ENCODE peak calls at places on chromosomes 12 and 14, in four cellular contexts. G is MCF 10A, Q is mammary epithelial cell, I is AG04450. N is an unnamed sample.

GRCh38 chr12:109795023-109795422 is 38.2 kb downstream of the TRPV4 start:
- DNase-seq in G (peak; percentile 81), Q (peak; percentile 83), I (no peak), N (no peak)

GRCh38 chr12:29486972-29487371 is 10.5 kb downstream of the OVCH1 start:
- DNase-seq in Q (no peak), I (no peak), G (no peak), N (no peak)

GRCh38 chr12:110245278-110245868 is 35.7 kb upstream of the ATP2A2 start:
- DNase-seq in G (peak; percentile 54), I (no peak), Q (no peak), N (no peak)

GRCh38 chr12:24226745-24227350 is 277.4 kb upstream of the SOX5 start:
- DNase-seq in Q (peak; percentile 80), G (peak; percentile 91), I (peak; percentile 61), N (no peak)

GRCh38 chr12:64400041-64400440 is 4.2 kb upstream of the XPOT start:
- DNase-seq in Q (peak; percentile 53), I (peak; percentile 10), G (peak; percentile 42), N (no peak)

GRCh38 chr14:64035143-64035542 is 182.3 kb downstream of the SYNE2 start:
- DNase-seq in I (peak; percentile 24), G (no peak), Q (no peak), N (no peak)

GRCh38 chr12:33560653-33561208 is 121.1 kb upstream of the SYT10 start:
- DNase-seq in G (no peak), I (no peak), Q (no peak), N (no peak)

GRCh38 chr12:107318804-107319535 is 225.6 kb upstream of the CRY1 start:
- DNase-seq in Q (peak; percentile 65), I (no peak), G (peak; percentile 59), N (peak; percentile 52)

GRCh38 chr12:116964740-116965090 is 54.0 kb downstream of the FBXW8 start:
- DNase-seq in G (no peak), I (no peak), Q (no peak), N (no peak)

GRCh38 chr12:1781770-1782169 is 38.6 kb upstream of the LRTM2 start:
- DNase-seq in Q (no peak), G (no peak), I (peak; percentile 62), N (no peak)

GRCh38 chr14:23275412-23275811 is 10.5 kb downstream of the HOMEZ start:
- DNase-seq in I (no peak), Q (no peak), G (no peak), N (no peak)

GRCh38 chr12:47838286-47838931 is 18.7 kb upstream of the HDAC7 start:
- DNase-seq in Q (no peak), I (no peak), G (peak; percentile 54), N (peak; percentile 50)

GRCh38 chr14:24032727-24033418 is 18.9 kb upstream of the CARMIL3 start:
- DNase-seq in G (peak; percentile 91), Q (peak; percentile 91), I (no peak), N (no peak)

GRCh38 chr12:69055280-69055679 is 122.3 kb upstream of the CPM start:
- DNase-seq in G (no peak), Q (no peak), I (no peak), N (no peak)

GRCh38 chr12:69056743-69057515 is 124.0 kb upstream of the CPM start:
- DNase-seq in Q (no peak), G (peak; percentile 47), I (peak; percentile 26), N (no peak)

GRCh38 chr12:69055706-69056105 is 122.7 kb upstream of the CPM start:
- DNase-seq in G (no peak), Q (no peak), I (no peak), N (no peak)

GRCh38 chr12:69054343-69055056 is 121.5 kb upstream of the CPM start:
- DNase-seq in I (no peak), Q (no peak), G (no peak), N (no peak)

DNA sequence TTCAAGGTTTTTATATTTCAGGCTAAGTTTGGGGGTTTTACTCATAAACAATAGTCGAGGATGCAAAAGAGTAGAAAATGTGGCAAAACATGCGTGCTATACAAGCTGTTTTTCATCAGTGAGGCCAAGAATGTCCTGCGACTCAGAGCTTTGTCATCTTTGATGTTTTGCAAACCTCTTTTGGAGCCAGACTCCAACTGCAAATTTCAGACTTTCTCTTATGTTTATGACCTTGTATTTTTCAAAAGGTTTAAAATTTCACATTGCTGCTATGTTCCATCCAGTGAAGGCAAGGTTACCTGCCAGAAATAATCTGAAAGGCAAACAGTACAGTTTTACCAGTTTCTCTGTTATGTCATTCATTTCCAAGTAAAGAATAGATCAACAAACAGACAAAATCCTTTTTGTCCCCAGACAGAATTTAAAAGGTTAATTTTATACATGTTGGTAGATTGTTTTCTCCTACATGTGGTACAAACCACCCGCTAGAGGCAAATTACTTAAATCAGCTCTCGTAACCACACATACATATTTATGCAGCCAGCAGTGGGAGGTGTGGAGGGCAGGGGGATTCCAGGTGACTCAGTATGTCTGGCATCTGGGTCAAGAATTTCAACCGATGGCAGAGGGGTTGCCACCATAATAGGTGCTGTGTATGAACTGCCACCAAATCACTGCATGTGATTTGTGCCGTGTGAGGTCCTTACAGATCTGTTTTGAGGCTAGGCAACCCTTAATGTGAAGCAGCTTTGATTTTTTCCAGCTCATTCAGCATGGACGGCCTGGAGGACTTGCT is 119.8 kb upstream of the CPM start:
- DNase-seq in Q (peak; percentile 80), I (peak; percentile 44), G (peak; percentile 74), N (no peak)
- TF ChIP-seq CTCF in Q (peak; percentile 16), I (peak; percentile 14), G (no peak), N (no peak)

DNA sequence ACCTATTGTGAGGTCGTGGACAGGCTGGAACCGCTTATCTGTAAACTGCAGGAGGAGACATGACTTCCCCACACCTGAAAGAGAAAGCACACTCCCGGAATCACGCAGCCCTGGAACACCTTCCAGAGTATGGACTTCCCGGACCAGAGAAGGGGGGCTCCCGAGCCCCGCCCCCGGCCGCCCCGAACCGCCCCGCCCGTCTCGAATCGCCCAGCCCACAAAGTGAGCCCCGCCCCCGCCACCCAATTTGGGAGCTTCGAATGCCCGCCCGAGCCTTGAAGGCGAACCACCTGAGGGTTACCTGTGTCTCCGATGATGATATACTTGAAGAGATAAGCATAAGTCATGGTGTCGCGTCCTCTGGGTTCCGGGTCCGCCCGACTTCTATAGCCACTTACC is 234 bp downstream of the RAB2B start:
- DNase-seq in G (peak; percentile 86), Q (peak; percentile 87), I (no peak), N (peak; percentile 85)
- TF ChIP-seq CTCF in G (no peak), Q (no peak), I (no peak), N (no peak)

DNA sequence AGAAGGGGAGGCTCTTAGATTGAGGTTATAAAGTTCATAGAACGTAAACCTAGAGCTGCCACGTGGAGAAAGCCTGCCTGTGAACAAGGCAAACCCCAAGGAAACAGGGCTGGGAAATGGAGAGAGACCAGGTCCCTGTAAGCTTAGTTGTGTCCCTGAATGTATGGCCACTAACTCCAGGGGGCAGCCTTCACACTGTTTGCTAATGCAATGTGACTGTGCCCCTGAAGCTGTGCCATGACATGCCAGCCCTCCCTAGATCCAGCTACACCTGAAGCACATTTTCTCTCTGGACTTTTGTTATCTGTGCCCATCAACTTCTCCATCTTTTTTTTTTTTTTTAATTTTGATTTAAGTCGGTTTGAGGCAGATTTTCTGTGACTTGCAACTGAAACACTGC is 60.6 kb upstream of the TMCC3 start:
- DNase-seq in Q (peak; percentile 29), I (no peak), G (peak; percentile 59), N (no peak)
- TF ChIP-seq CTCF in Q (peak; percentile 35), I (peak; percentile 33), G (peak; percentile 18), N (no peak)

GRCh38 chr14:106837870-106838269 is 1311.5 kb downstream of the TMEM121 start:
- DNase-seq in Q (no peak), G (no peak), I (no peak), N (no peak)

GRCh38 chr14:106838991-106839769 is 1312.8 kb downstream of the TMEM121 start:
- DNase-seq in I (no peak), G (no peak), Q (no peak), N (no peak)

GRCh38 chr14:106841701-106842100 is 1315.3 kb downstream of the TMEM121 start:
- DNase-seq in I (no peak), G (peak; percentile 49), Q (peak; percentile 76), N (no peak)

GRCh38 chr14:106842687-106843086 is 1316.3 kb downstream of the TMEM121 start:
- DNase-seq in Q (no peak), I (no peak), G (peak; percentile 29), N (no peak)

DNA sequence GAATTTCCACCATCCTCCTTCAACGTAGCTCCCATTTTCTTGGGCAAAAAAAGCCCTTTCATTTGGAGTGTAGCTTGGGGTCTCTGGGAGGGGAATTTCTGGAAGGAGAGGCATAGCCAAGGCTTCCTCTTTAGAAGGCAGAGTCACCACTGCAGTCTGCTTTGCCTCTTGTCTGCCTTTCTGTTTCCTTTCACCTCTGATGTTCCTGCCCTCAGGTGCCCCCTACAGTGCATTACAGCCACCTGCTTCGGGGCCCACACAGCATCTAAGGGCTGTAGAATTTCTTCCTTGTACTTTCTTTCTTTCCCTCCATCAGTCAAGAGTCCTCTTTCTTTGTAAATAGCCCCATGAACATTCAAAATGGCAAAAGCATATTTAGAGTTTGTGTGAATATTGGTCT is 1313.9 kb downstream of the TMEM121 start:
- DNase-seq in Q (no peak), G (no peak), I (no peak), N (no peak)
- TF ChIP-seq CTCF in Q (no peak), G (no peak), I (no peak), N (no peak)

GRCh38 chr14:35526962-35527361 is 7.0 kb upstream of the INSM2 start:
- DNase-seq in I (no peak), Q (no peak), G (no peak), N (no peak)

DNA sequence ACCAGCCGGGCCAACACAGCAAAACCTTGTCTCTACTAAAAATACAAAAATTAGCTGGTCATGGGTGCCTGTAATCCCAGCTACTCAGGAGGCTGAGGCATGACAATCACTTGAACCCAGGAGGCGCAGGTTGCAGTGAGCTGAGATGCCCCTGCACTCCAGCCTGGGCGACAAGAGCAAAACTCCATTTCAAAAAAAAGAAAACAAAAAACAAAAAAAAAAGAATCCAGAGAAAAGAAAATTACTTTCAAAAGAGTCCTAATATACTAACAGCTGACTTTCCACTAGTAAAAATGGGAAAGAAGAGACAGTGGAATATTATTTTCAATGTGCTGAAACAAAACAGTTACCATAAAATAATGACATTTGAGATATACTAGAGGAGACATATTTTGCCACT is 8.3 kb upstream of the INSM2 start:
- DNase-seq in Q (no peak), G (no peak), I (no peak), N (no peak)
- TF ChIP-seq CTCF in Q (no peak), G (no peak), I (no peak), N (no peak)

N was measured in nephron progenitor cell.